ENCODE peak calls at places on chromosome 21, in ten cellular contexts. H is right cardiac atrium; U is gastroesophageal sphincter; A is T-helper 17 cell; T is CD8-positive, alpha-beta T cell; R is CD4-positive, alpha-beta T cell; D is left lung; X is left lobe of liver; K is activated naive CD4-positive, alpha-beta T cell treated with anti-CD3 and anti-CD28 coated beads, Interleukin-2, amount 50 U/mL, for 72 hours; Y is upper lobe of left lung. W is an unnamed sample.

GRCh38 chr21:36981049-36981391 is 14.6 kb upstream of the HLCS start:
- ATAC-seq in H (no peak), U (no peak), A (no peak), T (no peak), R (no peak), D (no peak), X (no peak), K (no peak), Y (no peak), W (no peak)

GRCh38 chr21:42062543-42063022 is 8.5 kb upstream of the UMODL1 start:
- ATAC-seq in H (peak; percentile 17), U (no peak), A (peak; percentile 88), T (peak; percentile 83), R (peak; percentile 84), D (peak; percentile 8), X (no peak), K (peak; percentile 63), Y (peak; percentile 53), W (peak; percentile 52)

GRCh38 chr21:45574081-45574501 is 31.9 kb upstream of the SLC19A1 start:
- ATAC-seq in H (peak; percentile 29), U (no peak), A (no peak), T (no peak), R (no peak), D (no peak), X (no peak), K (no peak), Y (no peak), W (no peak)

GRCh38 chr21:35020446-35020845 is 28.7 kb downstream of the RUNX1 start:
- ATAC-seq in H (no peak), U (no peak), A (peak; percentile 59), T (peak; percentile 40), R (peak; percentile 32), D (no peak), X (no peak), K (peak; percentile 68), Y (no peak), W (peak; percentile 34)

GRCh38 chr21:44656868-44657267 is 864 bp upstream of the KRTAP12-3 start:
- ATAC-seq in H (no peak), U (no peak), A (no peak), T (no peak), R (no peak), D (no peak), X (no peak), K (no peak), Y (no peak), W (no peak)

GRCh38 chr21:37367758-37368535 is 1.4 kb downstream of the DYRK1A start:
- ATAC-seq in H (peak; percentile 37), U (no peak), A (no peak), T (no peak), R (no peak), D (no peak), X (peak; percentile 32), K (peak; percentile 3), Y (peak; percentile 26), W (peak; percentile 9)

GRCh38 chr21:37475186-37475868 is 108.8 kb downstream of the DYRK1A start:
- ATAC-seq in H (no peak), U (no peak), A (peak; percentile 57), T (peak; percentile 26), R (peak; percentile 57), D (peak; percentile 79), X (peak; percentile 21), K (no peak), Y (no peak), W (no peak)

GRCh38 chr21:45517249-45518065 is 24.8 kb downstream of the SLC19A1 start:
- ATAC-seq in H (no peak), U (no peak), A (peak; percentile 68), T (peak; percentile 40), R (peak; percentile 24), D (no peak), X (peak; percentile 35), K (no peak), Y (no peak), W (no peak)

GRCh38 chr21:35138665-35139381 is 89.7 kb upstream of the RUNX1 start:
- ATAC-seq in H (no peak), U (no peak), A (peak; percentile 64), T (peak; percentile 95), R (peak; percentile 82), D (no peak), X (no peak), K (peak; percentile 94), Y (no peak), W (peak; percentile 93)

GRCh38 chr21:39182484-39183271 is 573 bp downstream of the PSMG1 start:
- ATAC-seq in H (peak; percentile 8), U (peak; percentile 1), A (peak; percentile 67), T (peak; percentile 43), R (peak; percentile 67), D (peak; percentile 47), X (peak; percentile 53), K (peak; percentile 1), Y (peak; percentile 12), W (peak; percentile 50)

GRCh38 chr21:35343046-35343816 is 294.1 kb upstream of the RUNX1 start:
- ATAC-seq in H (no peak), U (no peak), A (peak; percentile 60), T (no peak), R (no peak), D (no peak), X (no peak), K (peak; percentile 82), Y (no peak), W (peak; percentile 74)

GRCh38 chr21:33202464-33203363 is 27.0 kb upstream of the IFNAR2 start:
- ATAC-seq in H (no peak), U (no peak), A (no peak), T (no peak), R (no peak), D (no peak), X (no peak), K (no peak), Y (no peak), W (no peak)

GRCh38 chr21:36246080-36246631 is 73.8 kb upstream of the MORC3 start:
- ATAC-seq in H (no peak), U (no peak), A (no peak), T (no peak), R (no peak), D (peak; percentile 87), X (peak; percentile 97), K (no peak), Y (no peak), W (no peak)

GRCh38 chr21:44626262-44626661 is 631 bp upstream of the KRTAP10-9 start:
- ATAC-seq in H (no peak), U (no peak), A (no peak), T (no peak), R (no peak), D (no peak), X (no peak), K (no peak), Y (no peak), W (no peak)

GRCh38 chr21:44926364-44927101 is 5.8 kb upstream of the ITGB2 start:
- ATAC-seq in H (no peak), U (no peak), A (peak; percentile 57), T (peak; percentile 19), R (peak; percentile 25), D (no peak), X (no peak), K (peak; percentile 40), Y (no peak), W (peak; percentile 14)

GRCh38 chr21:26064506-26064905 is 106.1 kb downstream of the APP start:
- ATAC-seq in H (no peak), U (no peak), A (no peak), T (no peak), R (no peak), D (no peak), X (no peak), K (no peak), Y (no peak), W (no peak)

GRCh38 chr21:29473808-29474207 is 175.1 kb downstream of the BACH1 start:
- ATAC-seq in H (no peak), U (no peak), A (no peak), T (no peak), R (no peak), D (no peak), X (peak; percentile 93), K (no peak), Y (no peak), W (no peak)

GRCh38 chr21:44267655-44268142 is 6.0 kb upstream of the DNMT3L start:
- ATAC-seq in H (peak; percentile 35), U (no peak), A (no peak), T (peak; percentile 46), R (no peak), D (no peak), X (no peak), K (no peak), Y (peak; percentile 33), W (peak; percentile 20)

GRCh38 chr21:14977814-14978213 is 87.0 kb downstream of the NRIP1 start:
- ATAC-seq in H (no peak), U (no peak), A (no peak), T (no peak), R (no peak), D (no peak), X (peak; percentile 29), K (no peak), Y (no peak), W (no peak)

GRCh38 chr21:42381347-42381984 is 14.4 kb downstream of the TMPRSS3 start:
- ATAC-seq in H (no peak), U (no peak), A (peak; percentile 78), T (peak; percentile 59), R (peak; percentile 56), D (peak; percentile 90), X (peak; percentile 90), K (peak; percentile 93), Y (peak; percentile 55), W (peak; percentile 36)

GRCh38 chr21:36776981-36777617 is 78.2 kb downstream of the SIM2 start:
- ATAC-seq in H (no peak), U (no peak), A (no peak), T (no peak), R (no peak), D (no peak), X (no peak), K (no peak), Y (no peak), W (no peak)

GRCh38 chr21:33089439-33089838 is 19.5 kb downstream of the OLIG1 start:
- ATAC-seq in H (no peak), U (no peak), A (no peak), T (no peak), R (no peak), D (no peak), X (no peak), K (no peak), Y (peak; percentile 26), W (no peak)

GRCh38 chr21:45302082-45303061 is 14.7 kb upstream of the POFUT2 start:
- ATAC-seq in H (peak; percentile 86), U (peak; percentile 71), A (peak; percentile 87), T (peak; percentile 70), R (peak; percentile 80), D (peak; percentile 27), X (peak; percentile 25), K (peak; percentile 87), Y (peak; percentile 78), W (peak; percentile 66)

GRCh38 chr21:42221581-42222345 is 2.8 kb downstream of the ABCG1 start:
- ATAC-seq in H (no peak), U (peak; percentile 19), A (no peak), T (no peak), R (no peak), D (no peak), X (no peak), K (no peak), Y (no peak), W (no peak)

GRCh38 chr21:39083377-39084008 is 99.8 kb downstream of the PSMG1 start:
- ATAC-seq in H (no peak), U (peak; percentile 19), A (no peak), T (no peak), R (no peak), D (peak; percentile 57), X (peak; percentile 31), K (no peak), Y (peak; percentile 43), W (no peak)

GRCh38 chr21:28975401-28975800 is 17.3 kb downstream of the LTN1 start:
- ATAC-seq in H (no peak), U (no peak), A (no peak), T (no peak), R (no peak), D (no peak), X (no peak), K (no peak), Y (peak; percentile 56), W (no peak)

GRCh38 chr21:41219498-41220207 is 51.7 kb downstream of the BACE2 start:
- ATAC-seq in H (no peak), U (no peak), A (no peak), T (no peak), R (no peak), D (no peak), X (no peak), K (no peak), Y (no peak), W (no peak)

GRCh38 chr21:34707876-34708325 is 39.1 kb downstream of the CLIC6 start:
- ATAC-seq in H (no peak), U (no peak), A (peak; percentile 68), T (peak; percentile 65), R (peak; percentile 71), D (no peak), X (no peak), K (peak; percentile 96), Y (no peak), W (peak; percentile 93)